ENCODE peak calls at places on chromosomes 3 and 15, in six cellular contexts. One of them, this sample, is unnamed.

GRCh38 chr15:37031198-37031597 is 69.2 kb downstream of the MEIS2 start:
- DNase-seq in CD14-positive monocyte: no peak
- DNase-seq in GM12864: no peak
- DNase-seq in astrocyte of the cerebellum: no peak
- DNase-seq in lower lobe of right lung: no peak
- DNase-seq in fibroblast of mammary gland: peak
- DNase-seq in this sample: no peak

GRCh38 chr3:45567730-45568172 is 26.8 kb upstream of the LIMD1 start:
- DNase-seq in GM12864: peak
- DNase-seq in fibroblast of mammary gland: no peak
- DNase-seq in CD14-positive monocyte: peak
- DNase-seq in lower lobe of right lung: no peak
- DNase-seq in astrocyte of the cerebellum: no peak
- DNase-seq in this sample: peak

GRCh38 chr3:129305592-129306091 is 27.0 kb downstream of the HMCES start:
- DNase-seq in GM12864: no peak
- DNase-seq in lower lobe of right lung: peak
- DNase-seq in astrocyte of the cerebellum: peak
- DNase-seq in CD14-positive monocyte: peak
- DNase-seq in fibroblast of mammary gland: peak
- DNase-seq in this sample: peak

GRCh38 chr3:163939926-163940325 is 1138.4 kb downstream of the SI start:
- DNase-seq in lower lobe of right lung: no peak
- DNase-seq in astrocyte of the cerebellum: peak
- DNase-seq in fibroblast of mammary gland: peak
- DNase-seq in GM12864: no peak
- DNase-seq in CD14-positive monocyte: no peak
- DNase-seq in this sample: no peak

GRCh38 chr15:67548862-67549651 is 6.6 kb downstream of the MAP2K5 start:
- DNase-seq in lower lobe of right lung: no peak
- DNase-seq in GM12864: no peak
- DNase-seq in fibroblast of mammary gland: no peak
- DNase-seq in astrocyte of the cerebellum: no peak
- DNase-seq in CD14-positive monocyte: no peak
- DNase-seq in this sample: no peak

GRCh38 chr15:57503051-57503702 is 88.5 kb upstream of the MYZAP start:
- DNase-seq in GM12864: no peak
- DNase-seq in CD14-positive monocyte: no peak
- DNase-seq in lower lobe of right lung: no peak
- DNase-seq in fibroblast of mammary gland: peak
- DNase-seq in astrocyte of the cerebellum: no peak
- DNase-seq in this sample: no peak

GRCh38 chr15:54962637-54963036 is 234.1 kb downstream of the RSL24D1 start:
- DNase-seq in CD14-positive monocyte: no peak
- DNase-seq in fibroblast of mammary gland: no peak
- DNase-seq in lower lobe of right lung: no peak
- DNase-seq in astrocyte of the cerebellum: no peak
- DNase-seq in GM12864: no peak
- DNase-seq in this sample: no peak

GRCh38 chr15:36579792-36580431 is 486 bp downstream of the CDIN1 start:
- DNase-seq in astrocyte of the cerebellum: no peak
- DNase-seq in GM12864: no peak
- DNase-seq in fibroblast of mammary gland: peak
- DNase-seq in lower lobe of right lung: peak
- DNase-seq in CD14-positive monocyte: no peak
- DNase-seq in this sample: no peak

GRCh38 chr15:55434989-55435825 is 26.9 kb downstream of the PIERCE2 start:
- DNase-seq in GM12864: peak
- DNase-seq in astrocyte of the cerebellum: peak
- DNase-seq in fibroblast of mammary gland: peak
- DNase-seq in lower lobe of right lung: no peak
- DNase-seq in CD14-positive monocyte: no peak
- DNase-seq in this sample: peak

GRCh38 chr3:141830508-141830907 is 45.9 kb upstream of the ATP1B3 start:
- DNase-seq in GM12864: no peak
- DNase-seq in CD14-positive monocyte: no peak
- DNase-seq in lower lobe of right lung: no peak
- DNase-seq in astrocyte of the cerebellum: no peak
- DNase-seq in fibroblast of mammary gland: no peak
- DNase-seq in this sample: no peak

GRCh38 chr3:119257111-119257510 is 16.4 kb upstream of the B4GALT4 start:
- DNase-seq in CD14-positive monocyte: no peak
- DNase-seq in lower lobe of right lung: no peak
- DNase-seq in GM12864: no peak
- DNase-seq in fibroblast of mammary gland: no peak
- DNase-seq in astrocyte of the cerebellum: no peak
- DNase-seq in this sample: no peak

GRCh38 chr3:150248116-150248864 is 159.8 kb upstream of the TSC22D2 start:
- DNase-seq in astrocyte of the cerebellum: peak
- DNase-seq in GM12864: no peak
- DNase-seq in fibroblast of mammary gland: peak
- DNase-seq in lower lobe of right lung: no peak
- DNase-seq in CD14-positive monocyte: no peak
- DNase-seq in this sample: no peak

GRCh38 chr3:183551930-183552329 is 3.6 kb downstream of the KLHL6 start:
- DNase-seq in astrocyte of the cerebellum: no peak
- DNase-seq in fibroblast of mammary gland: no peak
- DNase-seq in CD14-positive monocyte: peak
- DNase-seq in lower lobe of right lung: no peak
- DNase-seq in GM12864: no peak
- DNase-seq in this sample: no peak

GRCh38 chr15:44319385-44319784 is 30.9 kb downstream of the GOLM2 start:
- DNase-seq in GM12864: peak
- DNase-seq in lower lobe of right lung: no peak
- DNase-seq in fibroblast of mammary gland: no peak
- DNase-seq in CD14-positive monocyte: no peak
- DNase-seq in astrocyte of the cerebellum: no peak
- DNase-seq in this sample: peak
- TF ChIP-seq CTCF in GM12864: peak
- TF ChIP-seq CTCF in lower lobe of right lung: no peak
- TF ChIP-seq CTCF in fibroblast of mammary gland: no peak
- TF ChIP-seq CTCF in CD14-positive monocyte: no peak
- TF ChIP-seq CTCF in astrocyte of the cerebellum: no peak
- TF ChIP-seq CTCF in this sample: peak

GRCh38 chr15:96893159-96893906 is 562.8 kb downstream of the NR2F2 start:
- DNase-seq in astrocyte of the cerebellum: no peak
- DNase-seq in GM12864: no peak
- DNase-seq in lower lobe of right lung: no peak
- DNase-seq in fibroblast of mammary gland: peak
- DNase-seq in CD14-positive monocyte: no peak
- DNase-seq in this sample: no peak
- TF ChIP-seq CTCF in astrocyte of the cerebellum: peak
- TF ChIP-seq CTCF in GM12864: no peak
- TF ChIP-seq CTCF in lower lobe of right lung: peak
- TF ChIP-seq CTCF in fibroblast of mammary gland: peak
- TF ChIP-seq CTCF in CD14-positive monocyte: no peak
- TF ChIP-seq CTCF in this sample: peak

GRCh38 chr15:91227062-91227461 is 127.0 kb downstream of the SV2B start:
- DNase-seq in astrocyte of the cerebellum: no peak
- DNase-seq in CD14-positive monocyte: no peak
- DNase-seq in fibroblast of mammary gland: no peak
- DNase-seq in GM12864: no peak
- DNase-seq in lower lobe of right lung: no peak
- DNase-seq in this sample: no peak

GRCh38 chr15:91223902-91224301 is 123.8 kb downstream of the SV2B start:
- DNase-seq in lower lobe of right lung: no peak
- DNase-seq in fibroblast of mammary gland: no peak
- DNase-seq in GM12864: no peak
- DNase-seq in CD14-positive monocyte: no peak
- DNase-seq in astrocyte of the cerebellum: no peak
- DNase-seq in this sample: no peak

GRCh38 chr15:91222052-91222451 is 122.0 kb downstream of the SV2B start:
- DNase-seq in fibroblast of mammary gland: no peak
- DNase-seq in GM12864: no peak
- DNase-seq in CD14-positive monocyte: no peak
- DNase-seq in lower lobe of right lung: no peak
- DNase-seq in astrocyte of the cerebellum: no peak
- DNase-seq in this sample: no peak

GRCh38 chr15:91225728-91226127 is 125.7 kb downstream of the SV2B start:
- DNase-seq in lower lobe of right lung: no peak
- DNase-seq in fibroblast of mammary gland: no peak
- DNase-seq in GM12864: no peak
- DNase-seq in CD14-positive monocyte: no peak
- DNase-seq in astrocyte of the cerebellum: no peak
- DNase-seq in this sample: no peak

DNA sequence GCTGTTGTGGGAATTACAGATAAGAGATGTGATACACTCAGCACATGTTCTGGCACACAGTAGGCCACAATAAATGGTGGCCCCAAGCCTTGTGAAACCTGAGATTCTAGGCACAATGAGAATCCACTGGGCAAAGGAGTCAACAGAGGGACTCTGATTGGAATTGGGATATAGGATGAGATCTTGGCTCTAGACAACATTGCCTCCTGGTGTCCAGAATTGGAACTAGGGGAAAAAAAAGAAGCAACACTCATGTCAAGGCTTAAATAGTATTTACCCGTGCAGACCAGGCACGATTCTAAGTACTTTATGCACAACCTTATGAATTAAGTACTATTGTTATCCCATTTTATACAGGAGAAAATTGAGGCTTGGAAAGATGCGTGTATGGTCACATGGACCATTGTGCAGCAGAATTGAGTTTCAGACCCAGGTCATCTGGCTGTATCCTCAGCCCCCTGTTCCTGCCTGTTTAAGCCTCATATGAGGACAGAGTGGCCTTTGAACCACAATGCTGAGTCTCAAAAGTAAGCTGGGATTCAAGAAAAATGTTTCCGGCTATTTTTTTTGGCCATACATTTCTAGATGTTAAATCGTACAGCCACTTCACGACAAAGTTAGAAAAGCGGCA is 124.8 kb downstream of the SV2B start:
- DNase-seq in astrocyte of the cerebellum: no peak
- DNase-seq in lower lobe of right lung: no peak
- DNase-seq in fibroblast of mammary gland: peak
- DNase-seq in CD14-positive monocyte: no peak
- DNase-seq in GM12864: peak
- DNase-seq in this sample: peak
- TF ChIP-seq CTCF in astrocyte of the cerebellum: peak
- TF ChIP-seq CTCF in lower lobe of right lung: peak
- TF ChIP-seq CTCF in fibroblast of mammary gland: peak
- TF ChIP-seq CTCF in CD14-positive monocyte: peak
- TF ChIP-seq CTCF in GM12864: peak
- TF ChIP-seq CTCF in this sample: peak

GRCh38 chr3:8752832-8753231 is 16.6 kb downstream of the OXTR start:
- DNase-seq in lower lobe of right lung: no peak
- DNase-seq in astrocyte of the cerebellum: no peak
- DNase-seq in CD14-positive monocyte: no peak
- DNase-seq in fibroblast of mammary gland: no peak
- DNase-seq in GM12864: no peak
- DNase-seq in this sample: no peak

GRCh38 chr3:8755097-8755496 is 14.3 kb downstream of the OXTR start:
- DNase-seq in CD14-positive monocyte: no peak
- DNase-seq in lower lobe of right lung: no peak
- DNase-seq in GM12864: no peak
- DNase-seq in fibroblast of mammary gland: no peak
- DNase-seq in astrocyte of the cerebellum: no peak
- DNase-seq in this sample: no peak

GRCh38 chr3:8756671-8757070 is 12.7 kb downstream of the OXTR start:
- DNase-seq in CD14-positive monocyte: no peak
- DNase-seq in fibroblast of mammary gland: peak
- DNase-seq in lower lobe of right lung: no peak
- DNase-seq in astrocyte of the cerebellum: no peak
- DNase-seq in GM12864: no peak
- DNase-seq in this sample: no peak

GRCh38 chr3:8757551-8758518 is 11.6 kb downstream of the OXTR start:
- DNase-seq in GM12864: no peak
- DNase-seq in lower lobe of right lung: no peak
- DNase-seq in fibroblast of mammary gland: peak
- DNase-seq in astrocyte of the cerebellum: peak
- DNase-seq in CD14-positive monocyte: no peak
- DNase-seq in this sample: no peak

GRCh38 chr3:8755564-8756237 is 13.7 kb downstream of the OXTR start:
- DNase-seq in fibroblast of mammary gland: no peak
- DNase-seq in CD14-positive monocyte: no peak
- DNase-seq in GM12864: no peak
- DNase-seq in astrocyte of the cerebellum: no peak
- DNase-seq in lower lobe of right lung: no peak
- DNase-seq in this sample: no peak
- TF ChIP-seq CTCF in fibroblast of mammary gland: peak
- TF ChIP-seq CTCF in CD14-positive monocyte: no peak
- TF ChIP-seq CTCF in GM12864: peak
- TF ChIP-seq CTCF in astrocyte of the cerebellum: peak
- TF ChIP-seq CTCF in lower lobe of right lung: no peak
- TF ChIP-seq CTCF in this sample: peak

GRCh38 chr15:51536965-51537574 is 85.5 kb downstream of the DMXL2 start:
- DNase-seq in fibroblast of mammary gland: peak
- DNase-seq in GM12864: no peak
- DNase-seq in lower lobe of right lung: no peak
- DNase-seq in astrocyte of the cerebellum: peak
- DNase-seq in CD14-positive monocyte: no peak
- DNase-seq in this sample: no peak
- TF ChIP-seq CTCF in fibroblast of mammary gland: peak
- TF ChIP-seq CTCF in GM12864: peak
- TF ChIP-seq CTCF in lower lobe of right lung: peak
- TF ChIP-seq CTCF in astrocyte of the cerebellum: peak
- TF ChIP-seq CTCF in CD14-positive monocyte: peak
- TF ChIP-seq CTCF in this sample: peak

DNA sequence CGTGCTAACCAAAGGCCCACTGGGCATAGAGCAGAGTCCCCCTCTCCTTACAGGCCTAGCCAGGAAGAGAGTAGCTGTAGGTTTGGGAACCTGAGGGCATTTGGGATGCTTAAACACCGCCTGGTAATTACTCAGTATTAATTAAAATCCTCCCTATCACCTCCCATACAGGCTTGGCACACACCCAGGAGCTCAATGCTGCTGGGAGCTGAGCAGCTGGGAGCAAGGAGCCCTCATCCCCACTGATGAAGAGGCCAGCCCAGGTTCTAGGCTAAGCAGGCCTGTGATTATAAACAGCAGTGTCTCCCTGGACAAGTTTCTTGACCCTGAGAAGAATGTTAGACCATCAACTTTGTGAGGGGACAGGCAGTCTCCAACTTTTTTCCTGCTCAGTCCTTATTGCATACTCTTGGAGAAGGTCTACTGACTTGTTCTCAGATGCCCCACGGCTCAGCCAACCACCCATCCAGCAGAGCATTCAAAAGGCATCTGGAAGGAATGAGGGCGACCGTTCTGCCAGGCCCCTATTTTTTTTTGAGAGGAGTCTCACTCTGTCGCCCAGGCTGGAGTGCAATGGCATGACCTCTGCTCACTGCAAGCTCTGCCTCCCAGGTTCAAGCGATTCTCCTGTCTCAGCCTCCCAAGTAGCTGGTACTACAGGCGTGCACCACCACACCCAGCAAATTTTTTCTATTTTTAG is 1.3 kb upstream of the PRKAR2A start:
- DNase-seq in lower lobe of right lung: peak
- DNase-seq in astrocyte of the cerebellum: no peak
- DNase-seq in GM12864: no peak
- DNase-seq in CD14-positive monocyte: no peak
- DNase-seq in fibroblast of mammary gland: no peak
- DNase-seq in this sample: no peak
- TF ChIP-seq CTCF in lower lobe of right lung: no peak
- TF ChIP-seq CTCF in astrocyte of the cerebellum: no peak
- TF ChIP-seq CTCF in GM12864: no peak
- TF ChIP-seq CTCF in CD14-positive monocyte: no peak
- TF ChIP-seq CTCF in fibroblast of mammary gland: no peak
- TF ChIP-seq CTCF in this sample: no peak

This sample was measured in GM13977.